ENCODE peak calls at places on chromosomes 13 and 19, in four cellular contexts. Z is breast epithelium, K is transverse colon, X is HCT116. T is an unnamed sample. For H3K9me3, the result is how much of the 10 kb centered on the place peaks cover.

GRCh38 chr19:47729468-47729798 is 15.9 kb upstream of the NOP53 start:
- DNase-seq in X (peak), K (peak), Z (peak), T (peak)

GRCh38 chr13:91406619-91407018 is 8.2 kb downstream of the GPC5 start:
- DNase-seq in K (no peak), X (peak), Z (no peak), T (no peak)

GRCh38 chr13:37319041-37319443 is 213.6 kb upstream of the CSNK1A1L start:
- DNase-seq in Z (no peak), X (no peak), K (no peak), T (no peak)

GRCh38 chr19:3664879-3665642 is 35.2 kb downstream of the PIP5K1C start:
- DNase-seq in K (no peak), Z (no peak), X (no peak), T (no peak)

GRCh38 chr13:44040070-44040753 is 160.5 kb downstream of the LACC1 start:
- DNase-seq in Z (no peak), X (no peak), K (no peak), T (no peak)

GRCh38 chr19:43784251-43784980 is 3.6 kb upstream of the KCNN4 start:
- DNase-seq in X (peak), Z (no peak), K (peak), T (no peak)

GRCh38 chr13:89163081-89163480 is 1491.9 kb downstream of the SLITRK5 start:
- DNase-seq in Z (no peak), X (no peak), K (no peak), T (no peak)

GRCh38 chr19:46124638-46125115 is at the start of gene IGFL3:
- DNase-seq in X (no peak), Z (no peak), K (no peak), T (no peak)

GRCh38 chr13:110421696-110422395 is 114.8 kb downstream of the COL4A2 start:
- DNase-seq in X (no peak), Z (no peak), K (no peak), T (no peak)

GRCh38 chr19:44796701-44797115 is 12.2 kb upstream of the BCAM start:
- DNase-seq in K (no peak), Z (peak), X (no peak), T (peak)

GRCh38 chr13:38657191-38657590 is 29.7 kb upstream of the FREM2 start:
- DNase-seq in Z (no peak), X (no peak), K (no peak), T (no peak)

GRCh38 chr19:4201798-4202197 is 19.3 kb downstream of the ANKRD24 start:
- DNase-seq in X (no peak), Z (no peak), K (no peak), T (no peak)

GRCh38 chr13:93549326-93549855 is 322.8 kb downstream of the GPC6 start:
- DNase-seq in X (no peak), K (no peak), Z (no peak), T (no peak)

GRCh38 chr19:49858591-49858985 is 7.6 kb downstream of the PTOV1 start:
- DNase-seq in Z (no peak), X (no peak), K (no peak), T (no peak)

GRCh38 chr13:107450931-107451330 is 764.4 kb downstream of the LIG4 start:
- DNase-seq in X (no peak), K (no peak), Z (no peak), T (no peak)

GRCh38 chr19:29841559-29842367 is 30.0 kb downstream of the CCNE1 start:
- DNase-seq in K (no peak), X (peak), Z (no peak), T (no peak)

GRCh38 chr13:111020546-111020945 is 94.6 kb upstream of the ARHGEF7 start:
- DNase-seq in X (no peak), Z (no peak), K (no peak), T (no peak)

GRCh38 chr13:40595693-40596092 is 70.7 kb downstream of the FOXO1 start:
- DNase-seq in K (no peak), X (no peak), Z (no peak), T (no peak)

GRCh38 chr13:112142401-112142930 is 75.5 kb downstream of the SOX1 start:
- DNase-seq in X (no peak), K (no peak), Z (peak), T (no peak)

GRCh38 chr19:53927745-53928144 is 18.7 kb downstream of the CACNG7 start:
- DNase-seq in X (no peak), Z (no peak), K (no peak), T (no peak)

GRCh38 chr13:57739089-57739488 is 107.5 kb downstream of the PCDH17 start:
- DNase-seq in X (no peak), Z (no peak), K (no peak), T (no peak)

GRCh38 chr13:114131581-114132418 is 623 bp downstream of the RASA3 start:
- DNase-seq in X (no peak), K (no peak), Z (no peak), T (no peak)

GRCh38 chr19:54287456-54287855 is 6.5 kb upstream of the LILRB2 start:
- DNase-seq in Z (no peak), K (no peak), X (no peak), T (no peak)

GRCh38 chr19:39818626-39819097 is 15.3 kb downstream of the DYRK1B start:
- DNase-seq in Z (no peak), K (no peak), X (no peak), T (no peak)

GRCh38 chr13:87322386-87322785 is 348.8 kb upstream of the SLITRK5 start:
- DNase-seq in X (no peak), Z (no peak), K (no peak), T (no peak)

GRCh38 chr13:21047591-21048282 is 13.6 kb downstream of the LATS2 start:
- DNase-seq in Z (no peak), K (no peak), X (no peak), T (no peak)

GRCh38 chr19:56720281-56720680 is 48.7 kb upstream of the ZNF835 start:
- DNase-seq in K (no peak), X (no peak), Z (no peak), T (no peak)

GRCh38 chr13:29474991-29475390 is 120.5 kb downstream of the SLC7A1 start:
- DNase-seq in X (no peak), K (no peak), Z (no peak), T (no peak)

GRCh38 chr19:18156841-18157464 is 4.0 kb downstream of the PIK3R2 start:
- DNase-seq in K (peak), X (peak), Z (peak), T (peak)

GRCh38 chr13:29763426-29764180 is 86.8 kb downstream of the UBL3 start:
- DNase-seq in K (peak), Z (no peak), X (no peak), T (no peak)

GRCh38 chr19:51980116-51980736 is 6.4 kb downstream of the ZNF350 start:
- DNase-seq in K (no peak), Z (no peak), X (no peak), T (no peak)

GRCh38 chr13:71237332-71237731 is 629.7 kb downstream of the DACH1 start:
- DNase-seq in K (no peak), X (no peak), Z (no peak), T (no peak)

GRCh38 chr19:33226550-33227241 is 1.0 kb upstream of the SLC7A10 start:
- DNase-seq in Z (no peak), X (no peak), K (peak), T (peak)
- TF ChIP-seq POLR2AphosphoS5 in Z (no peak), X (no peak), K (no peak), T (no peak)

GRCh38 chr13:98450495-98451167 is 126.3 kb downstream of the STK24 start:
- DNase-seq in Z (no peak), X (no peak), K (no peak), T (peak)

GRCh38 chr13:98447881-98448641 is 128.8 kb downstream of the STK24 start:
- DNase-seq in X (peak), Z (no peak), K (no peak), T (peak)

GRCh38 chr13:98450012-98450411 is 126.9 kb downstream of the STK24 start:
- DNase-seq in Z (no peak), K (no peak), X (no peak), T (no peak)

GRCh38 chr13:98448642-98448928 is 128.3 kb downstream of the STK24 start:
- DNase-seq in Z (no peak), X (no peak), K (no peak), T (no peak)

GRCh38 chr13:98449273-98449672 is 127.6 kb downstream of the STK24 start:
- DNase-seq in Z (no peak), K (no peak), X (no peak), T (no peak)
- H3K9me3 ChIP-seq in Z (under half), K (under half), X (under half), T (under half)

GRCh38 chr19:38648789-38649304 is 1.4 kb downstream of the ACTN4 start:
- DNase-seq in K (no peak), X (no peak), Z (no peak), T (no peak)

GRCh38 chr19:38650911-38651584 is 3.6 kb downstream of the ACTN4 start:
- DNase-seq in X (no peak), Z (no peak), K (no peak), T (no peak)

GRCh38 chr19:38647966-38648788 is 728 bp downstream of the ACTN4 start:
- DNase-seq in K (no peak), Z (no peak), X (no peak), T (no peak)

GRCh38 chr19:38650180-38650775 is 2.8 kb downstream of the ACTN4 start:
- DNase-seq in Z (no peak), K (peak), X (no peak), T (no peak)

GRCh38 chr19:38649305-38650179 is 2.1 kb downstream of the ACTN4 start:
- DNase-seq in Z (peak), K (peak), X (no peak), T (peak)
- TF ChIP-seq POLR2AphosphoS5 in Z (peak), K (peak), X (no peak), T (peak)

GRCh38 chr19:11902228-11902627 is 14.6 kb downstream of the ZNF69 start:
- DNase-seq in X (no peak), K (no peak), Z (no peak), T (no peak)

GRCh38 chr19:11905928-11906327 is 18.3 kb downstream of the ZNF69 start:
- DNase-seq in X (no peak), Z (no peak), K (no peak), T (no peak)
- H3K9me3 ChIP-seq in X (under half), Z (half or more), K (half or more), T (under half)

GRCh38 chr13:97298816-97299215 is 76.7 kb downstream of the MBNL2 start:
- DNase-seq in K (no peak), Z (no peak), X (no peak), T (no peak)
- TF ChIP-seq POLR2AphosphoS5 in K (no peak), Z (no peak), X (no peak), T (no peak)

GRCh38 chr13:25717798-25718197 is 334.0 kb downstream of the SHISA2 start:
- DNase-seq in Z (no peak), K (no peak), X (no peak), T (no peak)

GRCh38 chr13:25719666-25720065 is 332.1 kb downstream of the SHISA2 start:
- DNase-seq in X (no peak), Z (no peak), K (no peak), T (no peak)

DNA sequence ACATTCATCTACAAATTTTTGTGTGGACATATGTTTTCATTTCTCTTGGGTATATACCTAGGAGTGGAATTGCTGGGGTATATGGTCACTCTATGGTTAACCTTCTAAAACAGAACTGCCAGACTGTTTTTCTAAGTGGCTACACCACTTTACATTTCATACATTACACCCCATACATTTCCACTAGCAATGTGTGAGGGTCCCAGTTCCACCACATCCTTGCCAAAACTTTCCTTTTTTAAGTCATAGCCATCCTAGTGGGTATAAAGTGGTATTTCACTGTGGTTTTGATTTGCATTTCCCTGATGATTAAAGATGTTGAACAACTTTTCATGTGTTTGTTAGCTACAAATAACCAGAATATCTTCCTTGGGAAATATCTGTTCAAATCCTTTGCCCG is 336.1 kb downstream of the SHISA2 start:
- DNase-seq in X (no peak), Z (no peak), K (no peak), T (no peak)
- H3K9me3 ChIP-seq in X (under half), Z (under half), K (under half), T (under half)

GRCh38 chr13:51538626-51539179 is 45.6 kb upstream of the WDFY2 start:
- DNase-seq in K (no peak), X (no peak), Z (no peak), T (no peak)

GRCh38 chr13:51532736-51533197 is 51.5 kb upstream of the WDFY2 start:
- DNase-seq in K (no peak), Z (no peak), X (no peak), T (no peak)

GRCh38 chr13:51539887-51540286 is 44.4 kb upstream of the WDFY2 start:
- DNase-seq in X (no peak), K (no peak), Z (no peak), T (no peak)

GRCh38 chr13:51534075-51534817 is 50.0 kb upstream of the WDFY2 start:
- DNase-seq in Z (no peak), X (no peak), K (peak), T (no peak)
- TF ChIP-seq POLR2AphosphoS5 in Z (no peak), X (no peak), K (no peak), T (no peak)

GRCh38 chr19:30890033-30890432 is 459.2 kb downstream of the TSHZ3 start:
- DNase-seq in K (no peak), Z (no peak), X (no peak), T (no peak)
- H3K9me3 ChIP-seq in K (under half), Z (under half), X (under half), T (under half)